ENCODE peak calls at places on chromosomes 6 and 20, in eight cellular contexts. One of them, this sample, is unnamed.

GRCh38 chr20:5198651-5198924 is 71.8 kb downstream of the CDS2 start:
- DNase-seq in IMR-90: no peak
- DNase-seq in heart right ventricle: no peak
- DNase-seq in foreskin fibroblast: no peak
- DNase-seq in endothelial cell of umbilical vein: no peak
- DNase-seq in heart left ventricle: no peak
- DNase-seq in lower lobe of right lung: no peak
- DNase-seq in lung: no peak
- DNase-seq in this sample: no peak

GRCh38 chr20:40900816-40901215 is 127.8 kb upstream of the TOP1 start:
- DNase-seq in heart left ventricle: no peak
- DNase-seq in foreskin fibroblast: no peak
- DNase-seq in IMR-90: no peak
- DNase-seq in lung: no peak
- DNase-seq in lower lobe of right lung: no peak
- DNase-seq in endothelial cell of umbilical vein: no peak
- DNase-seq in heart right ventricle: no peak
- DNase-seq in this sample: peak; percentile 25

GRCh38 chr6:15320683-15321082 is 74.8 kb downstream of the JARID2 start:
- DNase-seq in endothelial cell of umbilical vein: no peak
- DNase-seq in IMR-90: peak; percentile 54
- DNase-seq in lung: no peak
- DNase-seq in heart left ventricle: no peak
- DNase-seq in heart right ventricle: no peak
- DNase-seq in foreskin fibroblast: peak; percentile 48
- DNase-seq in lower lobe of right lung: no peak
- DNase-seq in this sample: no peak

GRCh38 chr6:46338098-46338497 is 153.2 kb downstream of the RCAN2 start:
- DNase-seq in heart left ventricle: no peak
- DNase-seq in lower lobe of right lung: no peak
- DNase-seq in lung: no peak
- DNase-seq in heart right ventricle: no peak
- DNase-seq in IMR-90: no peak
- DNase-seq in foreskin fibroblast: no peak
- DNase-seq in endothelial cell of umbilical vein: no peak
- DNase-seq in this sample: no peak

GRCh38 chr6:127204278-127204677 is 62.4 kb upstream of the RNF146 start:
- DNase-seq in lower lobe of right lung: no peak
- DNase-seq in lung: no peak
- DNase-seq in heart left ventricle: no peak
- DNase-seq in IMR-90: no peak
- DNase-seq in foreskin fibroblast: no peak
- DNase-seq in endothelial cell of umbilical vein: no peak
- DNase-seq in heart right ventricle: no peak
- DNase-seq in this sample: no peak

GRCh38 chr20:10319855-10320254 is 101.2 kb downstream of the SNAP25 start:
- DNase-seq in heart left ventricle: no peak
- DNase-seq in heart right ventricle: no peak
- DNase-seq in endothelial cell of umbilical vein: no peak
- DNase-seq in IMR-90: no peak
- DNase-seq in lower lobe of right lung: no peak
- DNase-seq in lung: no peak
- DNase-seq in foreskin fibroblast: no peak
- DNase-seq in this sample: no peak

GRCh38 chr6:163288915-163289314 is 125.6 kb upstream of the QKI start:
- DNase-seq in lower lobe of right lung: no peak
- DNase-seq in heart right ventricle: peak; percentile 51
- DNase-seq in endothelial cell of umbilical vein: no peak
- DNase-seq in lung: no peak
- DNase-seq in IMR-90: no peak
- DNase-seq in foreskin fibroblast: no peak
- DNase-seq in heart left ventricle: peak; percentile 70
- DNase-seq in this sample: no peak

GRCh38 chr20:5714261-5715041 is 35.8 kb upstream of the SHLD1 start:
- DNase-seq in endothelial cell of umbilical vein: peak; percentile 77
- DNase-seq in heart right ventricle: no peak
- DNase-seq in IMR-90: peak; percentile 24
- DNase-seq in heart left ventricle: peak; percentile 27
- DNase-seq in lung: no peak
- DNase-seq in foreskin fibroblast: no peak
- DNase-seq in lower lobe of right lung: no peak
- DNase-seq in this sample: no peak

GRCh38 chr6:116444092-116444491 is 17.1 kb upstream of the CALHM6 start:
- DNase-seq in endothelial cell of umbilical vein: peak; percentile 44
- DNase-seq in heart left ventricle: no peak
- DNase-seq in lung: no peak
- DNase-seq in heart right ventricle: no peak
- DNase-seq in IMR-90: peak; percentile 51
- DNase-seq in lower lobe of right lung: no peak
- DNase-seq in foreskin fibroblast: peak; percentile 65
- DNase-seq in this sample: peak; percentile 43

GRCh38 chr6:136090929-136091328 is 159.2 kb downstream of the MTFR2 start:
- DNase-seq in lower lobe of right lung: no peak
- DNase-seq in heart left ventricle: no peak
- DNase-seq in heart right ventricle: no peak
- DNase-seq in IMR-90: no peak
- DNase-seq in lung: no peak
- DNase-seq in foreskin fibroblast: no peak
- DNase-seq in endothelial cell of umbilical vein: no peak
- DNase-seq in this sample: peak; percentile 30

GRCh38 chr6:93407186-93407585 is 12.2 kb downstream of the EPHA7 start:
- DNase-seq in lung: no peak
- DNase-seq in foreskin fibroblast: peak; percentile 57
- DNase-seq in IMR-90: no peak
- DNase-seq in lower lobe of right lung: no peak
- DNase-seq in endothelial cell of umbilical vein: peak; percentile 80
- DNase-seq in heart right ventricle: no peak
- DNase-seq in heart left ventricle: no peak
- DNase-seq in this sample: peak; percentile 11

GRCh38 chr6:971981-972640 is 279.2 kb upstream of the EXOC2 start:
- DNase-seq in IMR-90: no peak
- DNase-seq in foreskin fibroblast: peak; percentile 67
- DNase-seq in heart left ventricle: no peak
- DNase-seq in lower lobe of right lung: no peak
- DNase-seq in lung: no peak
- DNase-seq in endothelial cell of umbilical vein: no peak
- DNase-seq in heart right ventricle: no peak
- DNase-seq in this sample: no peak

GRCh38 chr20:37526238-37526838 is 1.3 kb downstream of the BLCAP start:
- DNase-seq in lower lobe of right lung: no peak
- DNase-seq in foreskin fibroblast: peak; percentile 79
- DNase-seq in IMR-90: peak; percentile 52
- DNase-seq in heart left ventricle: peak; percentile 32
- DNase-seq in heart right ventricle: no peak
- DNase-seq in endothelial cell of umbilical vein: peak; percentile 97
- DNase-seq in lung: no peak
- DNase-seq in this sample: peak; percentile 70

GRCh38 chr6:3139090-3139903 is 18.0 kb downstream of the TUBB2A start:
- DNase-seq in heart right ventricle: peak; percentile 43
- DNase-seq in lower lobe of right lung: peak; percentile 61
- DNase-seq in endothelial cell of umbilical vein: no peak
- DNase-seq in IMR-90: peak; percentile 91
- DNase-seq in heart left ventricle: peak; percentile 67
- DNase-seq in foreskin fibroblast: peak; percentile 91
- DNase-seq in lung: peak; percentile 60
- DNase-seq in this sample: peak; percentile 84

GRCh38 chr6:137816133-137816579 is 50.9 kb upstream of the TNFAIP3 start:
- DNase-seq in heart left ventricle: no peak
- DNase-seq in lung: no peak
- DNase-seq in lower lobe of right lung: no peak
- DNase-seq in foreskin fibroblast: no peak
- DNase-seq in IMR-90: no peak
- DNase-seq in heart right ventricle: no peak
- DNase-seq in endothelial cell of umbilical vein: no peak
- DNase-seq in this sample: no peak

GRCh38 chr6:15254074-15254975 is 8.5 kb downstream of the JARID2 start:
- DNase-seq in lower lobe of right lung: no peak
- DNase-seq in heart right ventricle: no peak
- DNase-seq in lung: no peak
- DNase-seq in IMR-90: no peak
- DNase-seq in heart left ventricle: no peak
- DNase-seq in endothelial cell of umbilical vein: no peak
- DNase-seq in foreskin fibroblast: no peak
- DNase-seq in this sample: no peak

GRCh38 chr6:111997078-111997862 is 56.6 kb upstream of the CCN6 start:
- DNase-seq in endothelial cell of umbilical vein: peak; percentile 74
- DNase-seq in lung: peak; percentile 82
- DNase-seq in IMR-90: peak; percentile 80
- DNase-seq in foreskin fibroblast: peak; percentile 90
- DNase-seq in heart left ventricle: peak; percentile 82
- DNase-seq in heart right ventricle: peak; percentile 81
- DNase-seq in lower lobe of right lung: peak; percentile 83
- DNase-seq in this sample: peak; percentile 84

GRCh38 chr20:31695849-31696804 is 26.5 kb downstream of the BCL2L1 start:
- DNase-seq in IMR-90: peak; percentile 57
- DNase-seq in heart right ventricle: no peak
- DNase-seq in lower lobe of right lung: peak; percentile 56
- DNase-seq in lung: peak; percentile 59
- DNase-seq in endothelial cell of umbilical vein: peak; percentile 54
- DNase-seq in heart left ventricle: no peak
- DNase-seq in foreskin fibroblast: peak; percentile 96
- DNase-seq in this sample: peak; percentile 76

GRCh38 chr6:114514153-114514552 is 171.3 kb upstream of the HS3ST5 start:
- DNase-seq in lower lobe of right lung: no peak
- DNase-seq in lung: no peak
- DNase-seq in endothelial cell of umbilical vein: no peak
- DNase-seq in heart right ventricle: no peak
- DNase-seq in IMR-90: no peak
- DNase-seq in heart left ventricle: no peak
- DNase-seq in foreskin fibroblast: no peak
- DNase-seq in this sample: no peak

GRCh38 chr6:31175961-31176360 is 5.5 kb upstream of the POU5F1 start:
- DNase-seq in endothelial cell of umbilical vein: no peak
- DNase-seq in IMR-90: peak; percentile 69
- DNase-seq in heart left ventricle: no peak
- DNase-seq in lung: no peak
- DNase-seq in foreskin fibroblast: peak; percentile 63
- DNase-seq in heart right ventricle: no peak
- DNase-seq in lower lobe of right lung: no peak
- DNase-seq in this sample: peak; percentile 54

GRCh38 chr6:85576479-85576878 is 17.2 kb downstream of the SNX14 start:
- DNase-seq in IMR-90: no peak
- DNase-seq in endothelial cell of umbilical vein: peak; percentile 42
- DNase-seq in lung: no peak
- DNase-seq in heart right ventricle: no peak
- DNase-seq in lower lobe of right lung: no peak
- DNase-seq in heart left ventricle: no peak
- DNase-seq in foreskin fibroblast: peak; percentile 41
- DNase-seq in this sample: no peak

DNA sequence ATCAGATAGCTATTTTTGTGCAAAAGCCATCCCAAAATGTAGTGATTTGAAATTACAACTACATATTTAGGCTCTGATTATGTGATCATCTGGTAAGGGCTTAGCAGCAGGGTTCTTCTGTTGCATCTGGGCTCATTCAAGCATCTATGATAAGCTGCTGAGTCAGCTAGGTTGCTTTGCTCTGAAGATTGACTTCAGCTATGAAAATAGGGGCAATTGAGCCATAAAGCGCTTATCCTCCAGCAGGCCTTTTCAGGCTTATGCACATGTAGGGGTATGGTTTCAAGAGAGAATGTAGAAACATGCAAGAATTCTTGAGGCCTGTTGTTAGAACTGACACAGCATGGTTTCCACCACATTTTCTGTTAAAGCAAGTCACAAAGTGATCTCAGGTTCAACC is 114.1 kb downstream of the PLCB1 start:
- DNase-seq in heart right ventricle: no peak
- DNase-seq in lung: no peak
- DNase-seq in heart left ventricle: no peak
- DNase-seq in IMR-90: no peak
- DNase-seq in foreskin fibroblast: no peak
- DNase-seq in endothelial cell of umbilical vein: no peak
- DNase-seq in lower lobe of right lung: no peak
- DNase-seq in this sample: no peak
- H3K4me3 ChIP-seq in heart right ventricle: no peak overlapping the region
- H3K4me3 ChIP-seq in lung: no peak overlapping the region
- H3K4me3 ChIP-seq in heart left ventricle: no peak overlapping the region
- H3K4me3 ChIP-seq in IMR-90: no peak overlapping the region
- H3K4me3 ChIP-seq in foreskin fibroblast: no peak overlapping the region
- H3K4me3 ChIP-seq in endothelial cell of umbilical vein: no peak overlapping the region
- H3K4me3 ChIP-seq in lower lobe of right lung: no peak overlapping the region
- H3K4me3 ChIP-seq in this sample: no peak overlapping the region

GRCh38 chr6:134686071-134686470 is 263.8 kb downstream of the ALDH8A1 start:
- DNase-seq in IMR-90: peak; percentile 27
- DNase-seq in lung: no peak
- DNase-seq in heart left ventricle: no peak
- DNase-seq in lower lobe of right lung: no peak
- DNase-seq in heart right ventricle: no peak
- DNase-seq in foreskin fibroblast: peak; percentile 76
- DNase-seq in endothelial cell of umbilical vein: no peak
- DNase-seq in this sample: no peak
- TF ChIP-seq CTCF in IMR-90: no peak
- TF ChIP-seq CTCF in lung: no peak
- TF ChIP-seq CTCF in heart left ventricle: no peak
- TF ChIP-seq CTCF in lower lobe of right lung: no peak
- TF ChIP-seq CTCF in heart right ventricle: no peak
- TF ChIP-seq CTCF in foreskin fibroblast: no peak
- TF ChIP-seq CTCF in endothelial cell of umbilical vein: no peak
- TF ChIP-seq CTCF in this sample: no peak

GRCh38 chr6:157839606-157840005 is 16.6 kb downstream of the SNX9 start:
- DNase-seq in heart left ventricle: no peak
- DNase-seq in foreskin fibroblast: no peak
- DNase-seq in endothelial cell of umbilical vein: no peak
- DNase-seq in lung: no peak
- DNase-seq in lower lobe of right lung: no peak
- DNase-seq in heart right ventricle: no peak
- DNase-seq in IMR-90: no peak
- DNase-seq in this sample: no peak

GRCh38 chr6:157841211-157841840 is 18.3 kb downstream of the SNX9 start:
- DNase-seq in lung: no peak
- DNase-seq in endothelial cell of umbilical vein: no peak
- DNase-seq in heart right ventricle: no peak
- DNase-seq in lower lobe of right lung: no peak
- DNase-seq in heart left ventricle: no peak
- DNase-seq in IMR-90: no peak
- DNase-seq in foreskin fibroblast: no peak
- DNase-seq in this sample: no peak

GRCh38 chr6:157838718-157839430 is 15.8 kb downstream of the SNX9 start:
- DNase-seq in foreskin fibroblast: no peak
- DNase-seq in heart right ventricle: no peak
- DNase-seq in IMR-90: no peak
- DNase-seq in endothelial cell of umbilical vein: no peak
- DNase-seq in lower lobe of right lung: no peak
- DNase-seq in heart left ventricle: no peak
- DNase-seq in lung: no peak
- DNase-seq in this sample: no peak

GRCh38 chr6:157840776-157841175 is 17.7 kb downstream of the SNX9 start:
- DNase-seq in lung: no peak
- DNase-seq in foreskin fibroblast: peak; percentile 81
- DNase-seq in lower lobe of right lung: no peak
- DNase-seq in heart left ventricle: no peak
- DNase-seq in heart right ventricle: no peak
- DNase-seq in endothelial cell of umbilical vein: peak; percentile 63
- DNase-seq in IMR-90: peak; percentile 84
- DNase-seq in this sample: peak; percentile 65

GRCh38 chr6:157840261-157840660 is 17.2 kb downstream of the SNX9 start:
- DNase-seq in lower lobe of right lung: no peak
- DNase-seq in heart right ventricle: no peak
- DNase-seq in IMR-90: no peak
- DNase-seq in lung: no peak
- DNase-seq in endothelial cell of umbilical vein: no peak
- DNase-seq in foreskin fibroblast: no peak
- DNase-seq in heart left ventricle: no peak
- DNase-seq in this sample: no peak
- H3K4me3 ChIP-seq in lower lobe of right lung: no peak overlapping the region
- H3K4me3 ChIP-seq in heart right ventricle: no peak overlapping the region
- H3K4me3 ChIP-seq in IMR-90: no peak overlapping the region
- H3K4me3 ChIP-seq in lung: no peak overlapping the region
- H3K4me3 ChIP-seq in endothelial cell of umbilical vein: no peak overlapping the region
- H3K4me3 ChIP-seq in foreskin fibroblast: no peak overlapping the region
- H3K4me3 ChIP-seq in heart left ventricle: no peak overlapping the region
- H3K4me3 ChIP-seq in this sample: no peak overlapping the region

GRCh38 chr20:62427172-62428007 is at the start of gene RBBP8NL:
- DNase-seq in foreskin fibroblast: no peak
- DNase-seq in IMR-90: no peak
- DNase-seq in endothelial cell of umbilical vein: no peak
- DNase-seq in lower lobe of right lung: peak; percentile 91
- DNase-seq in lung: peak; percentile 93
- DNase-seq in heart right ventricle: no peak
- DNase-seq in heart left ventricle: no peak
- DNase-seq in this sample: no peak
- TF ChIP-seq CTCF in foreskin fibroblast: no peak
- TF ChIP-seq CTCF in IMR-90: no peak
- TF ChIP-seq CTCF in endothelial cell of umbilical vein: no peak
- TF ChIP-seq CTCF in lower lobe of right lung: no peak
- TF ChIP-seq CTCF in lung: no peak
- TF ChIP-seq CTCF in heart right ventricle: no peak
- TF ChIP-seq CTCF in heart left ventricle: no peak
- TF ChIP-seq CTCF in this sample: no peak

This sample was measured in fibroblast of villous mesenchyme.